ENCODE peak calls at places on chromosomes 13 and 19, in nine cellular contexts. R, U, D, W, Y, M, X, S and Q are unnamed samples. For H3K36me3, the result is how much of the 10 kb centered on the place peaks cover.

GRCh38 chr19:45451181-45451849 is 16.5 kb upstream of the FOSB start:
- DNase-seq in R (peak), U (peak), D (peak), W (no peak), Y (no peak), M (no peak), X (no peak), S (peak), Q (peak)

GRCh38 chr19:47035495-47036232 is 12.8 kb downstream of the TMEM160 start:
- DNase-seq in R (peak), U (peak), D (peak), W (peak), Y (peak), M (peak), X (peak), S (peak), Q (peak)

GRCh38 chr19:3361384-3362216 is 4.8 kb upstream of the NFIC start:
- DNase-seq in R (peak), U (peak), D (no peak), W (no peak), Y (no peak), M (no peak), X (no peak), S (no peak), Q (no peak)

GRCh38 chr13:111361046-111361872 is 40.8 kb downstream of the TEX29 start:
- DNase-seq in R (no peak), U (no peak), D (no peak), W (no peak), Y (no peak), M (peak), X (peak), S (no peak), Q (no peak)

GRCh38 chr13:51861728-51862300 is at the start of gene CCDC70:
- DNase-seq in R (no peak), U (no peak), D (no peak), W (no peak), Y (no peak), M (no peak), X (no peak), S (no peak), Q (no peak)

GRCh38 chr19:31415322-31415721 is 66.1 kb upstream of the TSHZ3 start:
- DNase-seq in R (no peak), U (no peak), D (no peak), W (no peak), Y (no peak), M (no peak), X (no peak), S (no peak), Q (no peak)

GRCh38 chr19:5966215-5966614 is 11.7 kb downstream of the RANBP3 start:
- DNase-seq in R (peak), U (no peak), D (no peak), W (no peak), Y (no peak), M (no peak), X (no peak), S (no peak), Q (no peak)

GRCh38 chr13:102654786-102655185 is 40.1 kb downstream of the METTL21C start:
- DNase-seq in R (no peak), U (no peak), D (no peak), W (no peak), Y (peak), M (no peak), X (no peak), S (no peak), Q (no peak)

GRCh38 chr19:789473-790052 is 7.7 kb upstream of the PTBP1 start:
- DNase-seq in R (no peak), U (peak), D (no peak), W (no peak), Y (peak), M (no peak), X (no peak), S (no peak), Q (no peak)

GRCh38 chr13:72255908-72256307 is 388.9 kb upstream of the DACH1 start:
- DNase-seq in R (peak), U (no peak), D (no peak), W (no peak), Y (peak), M (no peak), X (peak), S (peak), Q (peak)

DNA sequence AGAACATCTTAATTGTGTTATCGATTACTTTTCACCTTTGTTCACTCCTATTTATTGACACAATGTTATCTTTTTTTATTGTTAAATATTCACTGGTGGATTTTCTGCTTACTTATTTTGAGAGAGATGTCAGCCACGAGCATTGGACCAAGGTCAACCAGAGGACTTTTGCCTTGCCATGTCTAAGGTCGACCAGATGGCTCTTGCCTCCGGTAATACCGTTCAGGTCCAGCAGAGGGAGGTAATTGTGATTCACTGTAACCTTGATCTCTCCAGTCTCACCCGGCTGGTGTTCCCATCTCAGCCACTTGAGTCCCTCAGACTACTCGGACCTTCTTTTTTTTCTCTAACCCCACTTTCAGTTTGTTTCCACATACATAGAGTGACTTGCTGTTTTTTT is 1438.1 kb downstream of the UQCRFS1 start:
- DNase-seq in R (no peak), U (no peak), D (no peak), W (no peak), Y (no peak), M (no peak), X (peak), S (no peak), Q (no peak)
- TF ChIP-seq CTCF in R (no peak), U (no peak), D (no peak), W (no peak), Y (peak), M (no peak), X (peak), S (no peak), Q (peak)

DNA sequence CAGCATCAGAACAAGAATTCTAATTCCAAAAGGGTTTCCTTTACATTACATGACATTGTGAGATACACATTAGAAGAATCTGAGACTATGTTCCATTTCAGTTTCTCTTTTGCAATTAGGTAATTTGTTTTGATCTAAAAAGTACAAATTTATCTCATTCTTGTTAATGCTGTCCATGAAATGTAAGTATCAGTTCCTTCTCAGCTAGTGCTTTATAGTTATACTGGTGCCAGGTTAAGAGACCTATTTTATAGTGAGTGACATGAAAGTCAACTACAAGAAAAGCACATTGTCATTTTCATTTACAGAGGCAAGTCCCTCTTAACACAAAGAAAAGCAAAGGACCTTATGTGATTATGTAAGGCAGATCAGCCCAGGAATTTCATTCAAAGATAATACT is 43.9 kb downstream of the RCBTB2 start:
- DNase-seq in R (no peak), U (no peak), D (no peak), W (no peak), Y (no peak), M (no peak), X (no peak), S (no peak), Q (no peak)
- H3K4me3 ChIP-seq in R (no peak), U (no peak), D (no peak), W (no peak), Y (no peak), M (no peak), X (no peak), S (no peak), Q (no peak)

GRCh38 chr13:88285329-88285728 is 614.2 kb downstream of the SLITRK5 start:
- DNase-seq in R (no peak), U (no peak), D (no peak), W (no peak), Y (no peak), M (no peak), X (no peak), S (no peak), Q (no peak)

GRCh38 chr13:88288326-88288725 is 617.2 kb downstream of the SLITRK5 start:
- DNase-seq in R (no peak), U (no peak), D (no peak), W (no peak), Y (no peak), M (no peak), X (no peak), S (no peak), Q (no peak)
- H3K36me3 ChIP-seq in R (under half), U (under half), D (under half), W (under half), Y (under half), M (under half), X (under half), S (under half), Q (under half)

DNA sequence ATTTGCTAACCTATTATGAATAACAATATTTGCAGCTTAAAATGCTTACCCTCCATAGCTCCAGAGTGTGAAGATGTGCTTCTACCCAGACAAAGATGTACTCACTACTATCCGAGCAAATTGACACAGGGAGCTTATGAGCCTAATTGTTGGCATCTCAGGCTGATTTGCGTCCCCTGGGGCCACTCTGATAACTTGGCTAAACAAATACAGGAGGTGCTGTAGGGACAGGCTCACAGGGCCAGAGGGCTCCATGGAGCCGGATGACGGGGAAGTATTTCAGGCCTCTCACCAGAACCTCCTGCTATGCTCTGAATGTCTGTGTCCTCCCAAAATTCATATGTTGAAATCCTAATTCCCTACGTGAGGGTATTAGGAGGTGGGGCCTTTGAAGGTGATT is 26.7 kb upstream of the C19orf12 start:
- DNase-seq in R (no peak), U (no peak), D (no peak), W (no peak), Y (no peak), M (no peak), X (no peak), S (no peak), Q (no peak)
- TF ChIP-seq CTCF in R (no peak), U (no peak), D (no peak), W (no peak), Y (no peak), M (no peak), X (no peak), S (no peak), Q (no peak)